ENCODE peak calls at places on chromosome X, in eight cellular contexts. E is mesendoderm; H is heart right ventricle; S is effector memory CD4-positive, alpha-beta T cell; B is adrenal gland; L is GM23338; Z is neural progenitor cell; W is prostate gland. I is an unnamed sample. For H3K36me3 and H3K4me1, the result is how much of the 10 kb centered on the place peaks cover.

GRCh38 chrX:71095971-71096701 is 485 bp downstream of the FOXO4 start:
- DNase-seq in E (peak), H (no peak), S (no peak), B (no peak), L (no peak), Z (peak), W (peak), I (peak)

GRCh38 chrX:49919617-49920016 is 2.8 kb upstream of the CLCN5 start:
- DNase-seq in E (peak), H (peak), S (peak), B (peak), L (peak), Z (peak), W (no peak), I (no peak)

GRCh38 chrX:136425996-136426395 is 61.8 kb upstream of the BRS3 start:
- DNase-seq in E (peak), H (no peak), S (no peak), B (no peak), L (no peak), Z (no peak), W (no peak), I (no peak)

GRCh38 chrX:54208531-54208930 is 25.5 kb upstream of the FAM120C start:
- DNase-seq in E (no peak), H (no peak), S (no peak), B (no peak), L (no peak), Z (no peak), W (no peak), I (no peak)

GRCh38 chrX:30196322-30196721 is 19.0 kb upstream of the MAGEB2 start:
- DNase-seq in E (peak), H (no peak), S (no peak), B (peak), L (peak), Z (peak), W (no peak), I (peak)

GRCh38 chrX:13428055-13428786 is 108.4 kb upstream of the ATXN3L start:
- DNase-seq in E (peak), H (no peak), S (no peak), B (peak), L (peak), Z (peak), W (no peak), I (peak)

GRCh38 chrX:50704987-50705386 is 109.0 kb downstream of the SHROOM4 start:
- DNase-seq in E (no peak), H (no peak), S (no peak), B (no peak), L (no peak), Z (no peak), W (no peak), I (no peak)

GRCh38 chrX:39996561-39996960 is 101.2 kb downstream of the BCOR start:
- DNase-seq in E (no peak), H (no peak), S (no peak), B (no peak), L (no peak), Z (no peak), W (no peak), I (no peak)

GRCh38 chrX:132058975-132059374 is 35.9 kb downstream of the STK26 start:
- DNase-seq in E (no peak), H (no peak), S (no peak), B (no peak), L (no peak), Z (no peak), W (no peak), I (no peak)

GRCh38 chrX:49157194-49157593 is 5.4 kb upstream of the MAGIX start:
- DNase-seq in E (no peak), H (no peak), S (no peak), B (no peak), L (peak), Z (no peak), W (no peak), I (no peak)

GRCh38 chrX:19760345-19760744 is 127.1 kb downstream of the SH3KBP1 start:
- DNase-seq in E (no peak), H (no peak), S (no peak), B (no peak), L (no peak), Z (no peak), W (no peak), I (no peak)

GRCh38 chrX:107766470-107767140 is 9.0 kb downstream of the TSC22D3 start:
- DNase-seq in E (peak), H (no peak), S (no peak), B (peak), L (no peak), Z (no peak), W (no peak), I (no peak)

GRCh38 chrX:1165535-1166196 is 46.8 kb downstream of the CRLF2 start:
- DNase-seq in E (peak), H (no peak), S (no peak), B (peak), L (no peak), Z (peak), W (no peak), I (peak)

GRCh38 chrX:130916636-130917422 is 13.8 kb upstream of the ENOX2 start:
- DNase-seq in E (peak), H (peak), S (peak), B (peak), L (peak), Z (peak), W (peak), I (peak)

GRCh38 chrX:103343105-103343504 is 13.1 kb downstream of the TCEAL7 start:
- DNase-seq in E (peak), H (peak), S (peak), B (peak), L (peak), Z (peak), W (peak), I (peak)

GRCh38 chrX:120365320-120365719 is 3.4 kb downstream of the ATP1B4 start:
- DNase-seq in E (peak), H (peak), S (peak), B (peak), L (peak), Z (peak), W (peak), I (peak)

GRCh38 chrX:80810365-80810978 is 795 bp upstream of the BRWD3 start:
- DNase-seq in E (peak), H (no peak), S (no peak), B (no peak), L (no peak), Z (no peak), W (no peak), I (no peak)

GRCh38 chrX:39856472-39857121 is 241.2 kb downstream of the BCOR start:
- DNase-seq in E (no peak), H (no peak), S (no peak), B (no peak), L (no peak), Z (no peak), W (no peak), I (no peak)

GRCh38 chrX:116290359-116290758 is 119.8 kb downstream of the AGTR2 start:
- DNase-seq in E (no peak), H (no peak), S (no peak), B (no peak), L (no peak), Z (no peak), W (no peak), I (no peak)

GRCh38 chrX:115562492-115562872 is 1.5 kb downstream of the PLS3 start:
- DNase-seq in E (peak), H (no peak), S (no peak), B (no peak), L (peak), Z (no peak), W (no peak), I (peak)

GRCh38 chrX:44747317-44747716 is 96.5 kb upstream of the DUSP21 start:
- DNase-seq in E (peak), H (no peak), S (no peak), B (no peak), L (no peak), Z (no peak), W (no peak), I (no peak)

GRCh38 chrX:1424452-1424851 is 28.3 kb downstream of the ASMTL start:
- DNase-seq in E (no peak), H (no peak), S (no peak), B (no peak), L (no peak), Z (no peak), W (no peak), I (no peak)

GRCh38 chrX:150899191-150899757 is 806 bp upstream of the CD99L2 start:
- DNase-seq in E (peak), H (peak), S (no peak), B (peak), L (peak), Z (peak), W (peak), I (peak)

GRCh38 chrX:87900320-87900908 is 382.8 kb downstream of the KLHL4 start:
- DNase-seq in E (no peak), H (no peak), S (peak), B (no peak), L (peak), Z (no peak), W (no peak), I (no peak)

GRCh38 chrX:118496763-118497079 is 1.1 kb downstream of the DOCK11 start:
- DNase-seq in E (no peak), H (no peak), S (no peak), B (no peak), L (peak), Z (peak), W (no peak), I (no peak)

GRCh38 chrX:118499295-118499694 is 3.7 kb downstream of the DOCK11 start:
- DNase-seq in E (peak), H (no peak), S (no peak), B (no peak), L (peak), Z (peak), W (no peak), I (peak)

GRCh38 chrX:118497180-118497814 is 1.7 kb downstream of the DOCK11 start:
- DNase-seq in E (no peak), H (no peak), S (no peak), B (no peak), L (no peak), Z (no peak), W (no peak), I (no peak)

GRCh38 chrX:118498755-118499154 is 3.1 kb downstream of the DOCK11 start:
- DNase-seq in E (no peak), H (no peak), S (no peak), B (no peak), L (no peak), Z (no peak), W (no peak), I (no peak)

DNA sequence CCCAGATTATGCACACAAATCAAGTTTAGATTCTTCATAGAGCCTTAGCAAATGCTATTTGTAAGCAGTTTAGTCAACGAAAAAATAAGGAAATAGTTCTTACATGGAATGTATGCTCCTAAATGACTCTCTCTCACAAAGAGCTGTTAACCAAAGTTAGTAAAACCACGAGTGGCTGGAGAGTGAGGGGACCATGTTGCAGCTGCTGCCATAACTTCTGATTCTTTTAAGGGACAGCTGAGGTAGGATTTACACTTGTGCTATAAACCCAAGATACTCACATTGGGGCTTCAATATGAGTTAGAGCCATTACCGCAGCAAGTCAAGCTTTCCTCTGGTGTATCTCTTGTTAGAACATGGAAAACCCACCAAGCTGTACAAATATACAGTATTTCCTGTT is 2.7 kb downstream of the DOCK11 start:
- DNase-seq in E (no peak), H (no peak), S (no peak), B (no peak), L (no peak), Z (no peak), W (no peak), I (no peak)
- H3K4me3 ChIP-seq in E (no peak), H (no peak), S (peak), B (no peak), L (no peak), Z (no peak), W (no peak), I (no peak)

DNA sequence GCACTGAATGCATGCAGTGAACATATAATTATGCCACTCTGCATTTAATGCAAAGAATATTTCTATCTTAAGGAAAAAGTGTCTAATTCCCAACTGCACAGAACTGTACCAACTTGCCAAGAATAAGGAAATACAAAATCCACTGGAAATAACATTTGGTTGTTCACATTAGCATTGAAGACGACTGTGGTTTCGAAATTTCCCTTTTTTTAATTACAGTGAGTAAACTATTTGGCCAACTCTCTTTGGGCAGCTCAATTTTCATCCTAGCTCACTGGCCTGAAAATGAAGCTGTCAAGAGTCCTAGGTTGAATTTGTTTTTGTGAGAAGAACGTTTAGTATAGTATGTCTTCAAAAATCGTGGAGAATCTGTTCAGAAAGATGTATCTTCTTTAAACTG is 81.6 kb upstream of the MID1 start:
- DNase-seq in E (no peak), H (no peak), S (no peak), B (no peak), L (no peak), Z (no peak), W (no peak), I (no peak)
- H3K36me3 ChIP-seq in E (under half), H (under half), S (under half), B (under half), L (under half), Z (under half), W (under half), I (under half)

GRCh38 chrX:6225307-6226052 is 3.2 kb downstream of the NLGN4X start:
- DNase-seq in E (peak), H (no peak), S (no peak), B (no peak), L (peak), Z (peak), W (no peak), I (no peak)

GRCh38 chrX:6226053-6226645 is 2.5 kb downstream of the NLGN4X start:
- DNase-seq in E (peak), H (no peak), S (no peak), B (no peak), L (peak), Z (peak), W (no peak), I (no peak)

GRCh38 chrX:6226646-6227444 is 1.8 kb downstream of the NLGN4X start:
- DNase-seq in E (peak), H (no peak), S (no peak), B (no peak), L (peak), Z (peak), W (no peak), I (no peak)

GRCh38 chrX:6227445-6227820 is 1.2 kb downstream of the NLGN4X start:
- DNase-seq in E (peak), H (no peak), S (no peak), B (no peak), L (peak), Z (peak), W (no peak), I (no peak)

GRCh38 chrX:6223516-6223915 is 5.2 kb downstream of the NLGN4X start:
- DNase-seq in E (no peak), H (no peak), S (no peak), B (no peak), L (no peak), Z (no peak), W (no peak), I (no peak)
- H3K4me1 ChIP-seq in E (under half), H (under half), S (under half), B (under half), L (under half), Z (under half), W (under half), I (under half)

GRCh38 chrX:134546187-134546586 is 86.2 kb downstream of the HPRT1 start:
- DNase-seq in E (no peak), H (no peak), S (no peak), B (no peak), L (peak), Z (no peak), W (no peak), I (no peak)

GRCh38 chrX:134545524-134545923 is 85.6 kb downstream of the HPRT1 start:
- DNase-seq in E (peak), H (no peak), S (no peak), B (no peak), L (peak), Z (no peak), W (no peak), I (no peak)

GRCh38 chrX:134548844-134549205 is 88.9 kb downstream of the HPRT1 start:
- DNase-seq in E (peak), H (no peak), S (no peak), B (no peak), L (peak), Z (no peak), W (no peak), I (no peak)

GRCh38 chrX:134548257-134548732 is 88.3 kb downstream of the HPRT1 start:
- DNase-seq in E (peak), H (no peak), S (no peak), B (no peak), L (peak), Z (peak), W (no peak), I (peak)

GRCh38 chrX:134547047-134547679 is 87.2 kb downstream of the HPRT1 start:
- DNase-seq in E (no peak), H (no peak), S (no peak), B (no peak), L (no peak), Z (no peak), W (no peak), I (no peak)
- H3K4me3 ChIP-seq in E (no peak), H (peak), S (no peak), B (peak), L (peak), Z (no peak), W (no peak), I (no peak)

I was measured in HAP-1.